ENCODE peak calls at places on chromosomes 4 and X, in five cellular contexts. M is suprapubic skin, G is IMR-90, E is transverse colon, D is body of pancreas. B is an unnamed sample. For H3K4me1, the result is how much of the 10 kb centered on the place peaks cover.

GRCh38 chrX:44903107-44903506 is 30.1 kb downstream of the KDM6A start:
- DNase-seq in M (no peak), G (peak), E (no peak), D (no peak), B (no peak)

GRCh38 chr4:139866270-139866962 is 200.8 kb downstream of the MGST2 start:
- DNase-seq in M (no peak), G (no peak), E (no peak), D (no peak), B (no peak)

GRCh38 chrX:110561036-110561435 is 202.4 kb downstream of the RTL9 start:
- DNase-seq in M (no peak), G (no peak), E (no peak), D (no peak), B (no peak)

GRCh38 chr4:164439037-164439436 is 314.9 kb upstream of the SMIM31 start:
- DNase-seq in M (no peak), G (no peak), E (no peak), D (no peak), B (no peak)

GRCh38 chr4:36091997-36092396 is 152.3 kb downstream of the ARAP2 start:
- DNase-seq in M (no peak), G (no peak), E (no peak), D (no peak), B (no peak)

GRCh38 chrX:32408389-32408788 is 803.0 kb downstream of the DMD start:
- DNase-seq in M (no peak), G (no peak), E (no peak), D (no peak), B (no peak)

GRCh38 chr4:78309352-78309751 is 242.2 kb upstream of the ANXA3 start:
- DNase-seq in M (no peak), G (no peak), E (no peak), D (no peak), B (no peak)

GRCh38 chr4:138870739-138871633 is 144.6 kb upstream of the NOCT start:
- DNase-seq in M (no peak), G (peak), E (peak), D (peak), B (peak)

GRCh38 chr4:170591076-170591475 is 501.3 kb upstream of the AADAT start:
- DNase-seq in M (no peak), G (peak), E (no peak), D (no peak), B (no peak)

GRCh38 chr4:18568600-18568999 is 547.0 kb upstream of the LCORL start:
- DNase-seq in M (no peak), G (no peak), E (no peak), D (no peak), B (no peak)

GRCh38 chr4:102612824-102613366 is 111.7 kb downstream of the NFKB1 start:
- DNase-seq in M (no peak), G (no peak), E (no peak), D (no peak), B (no peak)

GRCh38 chr4:158195297-158195696 is 15.0 kb upstream of the TMEM144 start:
- DNase-seq in M (no peak), G (no peak), E (no peak), D (no peak), B (no peak)

GRCh38 chr4:118288097-118288496 is 64.7 kb downstream of the PRSS12 start:
- DNase-seq in M (no peak), G (peak), E (no peak), D (no peak), B (no peak)
- H3K4me1 ChIP-seq in M (under half), G (under half), E (under half), D (under half), B (under half)

GRCh38 chr4:186942745-186943606 is 219.3 kb upstream of the FAT1 start:
- DNase-seq in M (no peak), G (peak), E (no peak), D (peak), B (peak)
- TF ChIP-seq POLR2A in M (no peak), G (no peak), E (no peak), D (no peak), B (no peak)

GRCh38 chrX:40749874-40750273 is 14.5 kb upstream of the MED14 start:
- DNase-seq in M (no peak), G (no peak), E (no peak), D (no peak), B (no peak)
- H3K27ac ChIP-seq in M (no peak), G (no peak), E (no peak), D (no peak), B (no peak)

GRCh38 chr4:8163436-8164193 is 5.0 kb upstream of the ABLIM2 start:
- DNase-seq in M (no peak), G (no peak), E (no peak), D (no peak), B (no peak)

GRCh38 chr4:8163026-8163425 is 4.4 kb upstream of the ABLIM2 start:
- DNase-seq in M (no peak), G (no peak), E (no peak), D (no peak), B (no peak)

GRCh38 chr4:8165374-8165896 is 6.8 kb upstream of the ABLIM2 start:
- DNase-seq in M (no peak), G (no peak), E (no peak), D (no peak), B (no peak)

GRCh38 chr4:8164687-8165086 is 6.1 kb upstream of the ABLIM2 start:
- DNase-seq in M (no peak), G (no peak), E (no peak), D (no peak), B (no peak)

GRCh38 chr4:8164194-8164565 is 5.6 kb upstream of the ABLIM2 start:
- DNase-seq in M (no peak), G (no peak), E (no peak), D (peak), B (no peak)
- H3K4me1 ChIP-seq in M (under half), G (under half), E (under half), D (under half), B (under half)

GRCh38 chrX:56564921-56565861 is 1.8 kb downstream of the UBQLN2 start:
- DNase-seq in M (no peak), G (peak), E (no peak), D (peak), B (no peak)

GRCh38 chrX:56564182-56564885 is 907 bp downstream of the UBQLN2 start:
- DNase-seq in M (no peak), G (peak), E (peak), D (peak), B (no peak)

DNA sequence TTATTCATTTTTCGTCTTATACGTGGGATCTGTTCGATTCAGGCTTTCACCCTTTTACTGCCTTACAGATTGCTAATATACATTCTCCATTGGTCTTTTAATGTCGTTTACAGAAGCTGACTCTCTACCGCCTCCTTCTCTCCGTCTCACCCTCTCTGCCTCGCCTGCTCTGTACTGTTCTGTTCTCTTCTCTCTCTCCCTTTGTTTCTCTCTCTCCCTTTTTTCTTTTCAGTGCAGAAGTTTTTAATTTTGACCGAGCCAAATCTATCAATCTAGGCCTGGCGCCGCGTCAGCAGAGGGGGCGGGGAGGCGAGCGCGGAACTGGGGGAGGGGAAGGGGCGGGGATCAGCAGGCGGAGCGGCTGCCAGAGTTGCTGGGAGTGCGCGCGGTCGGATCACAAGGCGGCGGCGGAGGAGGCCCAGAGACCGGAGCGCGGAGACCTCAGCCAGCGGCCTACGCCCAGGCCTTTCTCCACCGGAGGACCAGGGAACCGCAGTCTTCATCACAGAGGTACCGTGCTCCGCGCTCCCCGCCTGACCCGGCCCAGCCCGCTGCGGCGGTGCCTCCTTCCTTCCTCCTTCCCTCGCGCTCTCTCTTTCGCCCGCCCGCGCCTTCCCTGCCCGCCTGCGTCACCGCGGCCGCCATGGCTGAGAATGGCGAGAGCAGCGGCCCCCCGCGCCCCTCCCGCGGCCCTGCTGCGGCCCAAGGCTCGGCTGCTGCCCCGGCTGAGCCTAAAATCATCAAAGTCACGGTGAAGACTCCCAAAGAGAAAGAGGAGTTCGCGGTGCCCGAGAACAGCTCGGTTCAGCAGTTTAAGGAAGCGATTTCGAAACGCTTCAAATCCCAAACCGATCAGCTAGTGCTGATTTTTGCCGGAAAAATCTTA is at the start of gene UBQLN2:
- DNase-seq in M (peak), G (peak), E (peak), D (peak), B (peak)
- TF ChIP-seq POLR2A in M (peak), G (peak), E (peak), D (peak), B (peak)

GRCh38 chrX:10049246-10049645 is 82.1 kb downstream of the CLDN34 start:
- DNase-seq in M (no peak), G (peak), E (no peak), D (no peak), B (no peak)

GRCh38 chrX:10050481-10050880 is 83.3 kb downstream of the CLDN34 start:
- DNase-seq in M (no peak), G (peak), E (no peak), D (no peak), B (no peak)

GRCh38 chrX:10054396-10054795 is 87.2 kb downstream of the CLDN34 start:
- DNase-seq in M (no peak), G (no peak), E (no peak), D (peak), B (no peak)

GRCh38 chrX:10052906-10053625 is 85.9 kb downstream of the CLDN34 start:
- DNase-seq in M (no peak), G (no peak), E (no peak), D (peak), B (no peak)

GRCh38 chrX:10051866-10052265 is 84.7 kb downstream of the CLDN34 start:
- DNase-seq in M (no peak), G (no peak), E (no peak), D (no peak), B (no peak)
- H3K27ac ChIP-seq in M (peak), G (no peak), E (no peak), D (no peak), B (no peak)

GRCh38 chr4:148163011-148163410 is 279.2 kb downstream of the NR3C2 start:
- DNase-seq in M (no peak), G (no peak), E (no peak), D (no peak), B (no peak)
- H3K4me1 ChIP-seq in M (under half), G (under half), E (under half), D (under half), B (under half)

B was measured in sigmoid colon.